ENCODE peak calls at places on chromosome 10, in ten cellular contexts. H is glutamatergic neuron, D is right lobe of liver, N is left ventricle myocardium inferior, R is epithelial cell of esophagus, V is neural progenitor cell, B is fibroblast of pulmonary artery, I is heart right ventricle, U is GM12865, M is ascending aorta. Q is an unnamed sample.

GRCh38 chr10:122504551-122504950 is 43.2 kb downstream of the HTRA1 start:
- DNase-seq in H (no peak), D (peak; percentile 88), N (peak; percentile 92), R (peak; percentile 89), V (no peak), B (peak; percentile 92), I (peak; percentile 89), U (no peak), M (peak; percentile 91), Q (peak; percentile 94)

GRCh38 chr10:3887885-3888476 is 103.0 kb upstream of the KLF6 start:
- DNase-seq in H (no peak), D (peak; percentile 43), N (no peak), R (peak; percentile 99), V (peak; percentile 76), B (peak; percentile 96), I (no peak), U (peak; percentile 83), M (peak; percentile 95), Q (peak; percentile 77)

GRCh38 chr10:58322072-58322834 is 12.6 kb upstream of the UBE2D1 start:
- DNase-seq in H (no peak), D (peak; percentile 28), N (no peak), R (peak; percentile 15), V (no peak), B (peak; percentile 24), I (no peak), U (peak; percentile 53), M (no peak), Q (peak; percentile 44)

GRCh38 chr10:116757246-116757645 is 14.9 kb upstream of the HSPA12A start:
- DNase-seq in H (no peak), D (no peak), N (no peak), R (no peak), V (no peak), B (no peak), I (no peak), U (no peak), M (no peak), Q (no peak)

GRCh38 chr10:98030093-98030821 is at the start of gene CRTAC1:
- DNase-seq in H (peak; percentile 82), D (no peak), N (peak; percentile 50), R (peak; percentile 35), V (peak; percentile 97), B (peak; percentile 10), I (peak; percentile 64), U (no peak), M (peak; percentile 74), Q (no peak)

GRCh38 chr10:95363303-95363912 is 72.6 kb upstream of the PDLIM1 start:
- DNase-seq in H (no peak), D (no peak), N (no peak), R (peak; percentile 73), V (peak; percentile 79), B (peak; percentile 86), I (no peak), U (peak; percentile 84), M (no peak), Q (peak; percentile 84)

GRCh38 chr10:73906524-73907447 is 4.1 kb upstream of the PLAU start:
- DNase-seq in H (peak; percentile 45), D (no peak), N (peak; percentile 69), R (peak; percentile 86), V (peak; percentile 81), B (peak; percentile 99), I (peak; percentile 52), U (no peak), M (peak; percentile 92), Q (peak; percentile 88)

GRCh38 chr10:91797874-91798735 is at the start of gene TNKS2:
- DNase-seq in H (peak; percentile 98), D (peak; percentile 96), N (peak; percentile 95), R (peak; percentile 93), V (peak; percentile 98), B (peak; percentile 94), I (peak; percentile 97), U (peak; percentile 96), M (peak; percentile 97), Q (peak; percentile 93)

GRCh38 chr10:18246967-18247366 is 106.7 kb downstream of the CACNB2 start:
- DNase-seq in H (no peak), D (no peak), N (no peak), R (no peak), V (no peak), B (no peak), I (no peak), U (no peak), M (no peak), Q (no peak)

GRCh38 chr10:105328441-105328840 is 687.4 kb downstream of the SORCS3 start:
- DNase-seq in H (no peak), D (no peak), N (no peak), R (no peak), V (no peak), B (no peak), I (no peak), U (no peak), M (no peak), Q (peak; percentile 6)

GRCh38 chr10:109647627-109648026 is 275.7 kb downstream of the XPNPEP1 start:
- DNase-seq in H (no peak), D (no peak), N (no peak), R (peak; percentile 8), V (no peak), B (no peak), I (no peak), U (no peak), M (no peak), Q (peak; percentile 20)

GRCh38 chr10:103605359-103606156 is 112.1 kb downstream of the NEURL1 start:
- DNase-seq in H (no peak), D (peak; percentile 38), N (no peak), R (peak; percentile 46), V (peak; percentile 30), B (peak; percentile 73), I (no peak), U (peak; percentile 41), M (peak; percentile 89), Q (peak; percentile 52)

GRCh38 chr10:19828278-19829049 is 12.2 kb downstream of the PLXDC2 start:
- DNase-seq in H (no peak), D (no peak), N (no peak), R (no peak), V (peak; percentile 62), B (peak; percentile 71), I (no peak), U (no peak), M (no peak), Q (peak; percentile 42)

GRCh38 chr10:52423369-52423768 is 109.3 kb downstream of the DKK1 start:
- DNase-seq in H (no peak), D (no peak), N (no peak), R (peak; percentile 50), V (no peak), B (peak; percentile 22), I (no peak), U (no peak), M (no peak), Q (peak; percentile 32)

GRCh38 chr10:25725917-25726716 is 207.9 kb upstream of the MYO3A start:
- DNase-seq in H (no peak), D (no peak), N (no peak), R (peak; percentile 62), V (peak; percentile 83), B (peak; percentile 74), I (no peak), U (peak; percentile 55), M (no peak), Q (peak; percentile 66)
- TF ChIP-seq CTCF in H (peak; percentile 80), D (peak; percentile 46), N (peak; percentile 75), R (peak; percentile 72), V (peak; percentile 85), B (peak; percentile 81), I (peak; percentile 41), U (peak; percentile 68), M (peak; percentile 58), Q (peak; percentile 55)

GRCh38 chr10:16583382-16583781 is 61.7 kb upstream of the C1QL3 start:
- DNase-seq in H (no peak), D (no peak), N (peak; percentile 37), R (no peak), V (no peak), B (no peak), I (no peak), U (no peak), M (no peak), Q (no peak)

GRCh38 chr10:16585103-16585502 is 63.4 kb upstream of the C1QL3 start:
- DNase-seq in H (no peak), D (no peak), N (peak; percentile 20), R (no peak), V (no peak), B (peak; percentile 72), I (no peak), U (peak; percentile 82), M (no peak), Q (no peak)

GRCh38 chr10:16581202-16581601 is 59.5 kb upstream of the C1QL3 start:
- DNase-seq in H (no peak), D (no peak), N (no peak), R (no peak), V (no peak), B (no peak), I (no peak), U (no peak), M (no peak), Q (no peak)

GRCh38 chr10:16592327-16592854 is 70.7 kb upstream of the C1QL3 start:
- DNase-seq in H (no peak), D (no peak), N (no peak), R (peak; percentile 6), V (no peak), B (no peak), I (no peak), U (no peak), M (no peak), Q (no peak)

GRCh38 chr10:16586358-16587138 is 64.9 kb upstream of the C1QL3 start:
- DNase-seq in H (no peak), D (no peak), N (no peak), R (no peak), V (no peak), B (no peak), I (no peak), U (peak; percentile 84), M (no peak), Q (no peak)
- TF ChIP-seq CTCF in H (no peak), D (no peak), N (no peak), R (no peak), V (no peak), B (no peak), I (no peak), U (no peak), M (no peak), Q (no peak)

GRCh38 chr10:72328045-72328828 is 26.5 kb downstream of the DNAJB12 start:
- DNase-seq in H (peak; percentile 80), D (peak; percentile 87), N (peak; percentile 76), R (peak; percentile 54), V (peak; percentile 82), B (peak; percentile 78), I (peak; percentile 79), U (peak; percentile 67), M (no peak), Q (peak; percentile 83)
- TF ChIP-seq CTCF in H (peak; percentile 39), D (peak; percentile 71), N (peak; percentile 79), R (peak; percentile 53), V (peak; percentile 67), B (peak; percentile 63), I (peak; percentile 44), U (peak; percentile 27), M (peak; percentile 75), Q (peak; percentile 51)

DNA sequence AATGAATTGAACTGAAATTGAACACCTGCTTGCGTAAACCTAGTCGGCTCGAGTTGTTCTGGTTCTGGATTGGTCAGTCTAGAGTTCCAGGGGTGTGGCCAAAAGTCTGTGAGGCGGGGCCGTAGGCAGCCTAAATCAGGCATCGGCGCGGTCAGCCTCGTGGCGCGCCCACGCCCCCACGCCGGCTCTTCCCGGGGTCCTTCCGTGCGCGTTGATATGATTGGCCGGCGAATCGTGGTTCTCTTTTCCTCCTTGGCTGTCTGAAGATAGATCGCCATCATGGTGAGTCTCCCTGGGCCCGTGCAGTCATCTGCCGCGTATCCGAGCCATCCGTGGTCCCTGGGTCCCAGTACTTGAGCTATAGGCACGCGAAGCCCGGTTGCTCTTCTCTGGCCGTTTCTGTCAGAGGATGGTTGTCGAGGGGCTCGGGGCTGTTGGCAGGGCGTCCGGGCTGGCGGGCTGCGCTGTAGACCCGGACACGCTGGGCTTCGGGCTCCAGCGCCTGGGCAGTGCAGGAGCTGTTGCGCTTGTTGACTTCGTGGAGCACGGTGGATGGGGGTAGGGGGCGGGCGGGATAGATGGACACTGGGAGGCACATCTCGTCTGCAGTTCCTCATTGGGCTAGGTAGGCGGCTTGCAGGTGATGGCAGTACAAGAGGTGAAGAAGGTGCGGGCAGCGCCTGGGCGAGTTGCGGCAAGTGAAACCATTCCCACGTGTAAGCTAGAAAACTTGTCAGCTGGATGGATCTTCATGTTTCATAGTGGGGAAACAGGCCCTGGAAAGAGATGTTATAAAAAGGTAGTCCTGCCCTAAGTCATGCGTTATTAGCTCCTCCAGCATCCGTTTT is at the start of gene RPS24:
- DNase-seq in H (peak; percentile 93), D (peak; percentile 94), N (peak; percentile 94), R (peak; percentile 99), V (peak; percentile 97), B (peak; percentile 98), I (peak; percentile 94), U (peak; percentile 98), M (peak; percentile 98), Q (peak; percentile 98)
- TF ChIP-seq CTCF in H (no peak), D (no peak), N (no peak), R (no peak), V (peak; percentile 11), B (no peak), I (no peak), U (no peak), M (no peak), Q (no peak)